ENCODE peak calls at places on chromosomes 12 and 14, in four cellular contexts. G is H1, D is HCT116, J is esophagus squamous epithelium. U is an unnamed sample.
A peak's percentile ranks its signal among the peaks of the same experiment; 100 is the strongest.

GRCh38 chr14:21072102-21072501 is 2.0 kb downstream of the ARHGEF40 start:
- DNase-seq in G (no peak), J (no peak), D (no peak), U (no peak)

GRCh38 chr12:31962076-31962475 is 2.9 kb downstream of the RESF1 start:
- DNase-seq in G (no peak), D (no peak), J (no peak), U (no peak)

GRCh38 chr14:64201931-64202330 is 92.2 kb downstream of the ESR2 start:
- DNase-seq in G (no peak), D (no peak), J (no peak), U (no peak)

GRCh38 chr12:48296586-48297396 is 53.9 kb downstream of the ZNF641 start:
- DNase-seq in G (peak; percentile 47), D (no peak), J (no peak), U (peak; percentile 13)

GRCh38 chr12:541676-542289 is 82.0 kb downstream of the B4GALNT3 start:
- DNase-seq in J (no peak), G (no peak), D (no peak), U (no peak)

GRCh38 chr14:104557086-104557485 is 22.5 kb upstream of the C14orf180 start:
- DNase-seq in J (no peak), G (no peak), D (no peak), U (no peak)

GRCh38 chr12:94649349-94650142 is 811 bp downstream of the TMCC3 start:
- DNase-seq in J (no peak), G (no peak), D (no peak), U (no peak)

GRCh38 chr12:125503128-125503527 is 437.9 kb downstream of the AACS start:
- DNase-seq in J (no peak), D (no peak), G (no peak), U (no peak)

GRCh38 chr12:119468286-119468685 is 125.3 kb upstream of the TMEM233 start:
- DNase-seq in G (no peak), D (no peak), J (no peak), U (no peak)

DNA sequence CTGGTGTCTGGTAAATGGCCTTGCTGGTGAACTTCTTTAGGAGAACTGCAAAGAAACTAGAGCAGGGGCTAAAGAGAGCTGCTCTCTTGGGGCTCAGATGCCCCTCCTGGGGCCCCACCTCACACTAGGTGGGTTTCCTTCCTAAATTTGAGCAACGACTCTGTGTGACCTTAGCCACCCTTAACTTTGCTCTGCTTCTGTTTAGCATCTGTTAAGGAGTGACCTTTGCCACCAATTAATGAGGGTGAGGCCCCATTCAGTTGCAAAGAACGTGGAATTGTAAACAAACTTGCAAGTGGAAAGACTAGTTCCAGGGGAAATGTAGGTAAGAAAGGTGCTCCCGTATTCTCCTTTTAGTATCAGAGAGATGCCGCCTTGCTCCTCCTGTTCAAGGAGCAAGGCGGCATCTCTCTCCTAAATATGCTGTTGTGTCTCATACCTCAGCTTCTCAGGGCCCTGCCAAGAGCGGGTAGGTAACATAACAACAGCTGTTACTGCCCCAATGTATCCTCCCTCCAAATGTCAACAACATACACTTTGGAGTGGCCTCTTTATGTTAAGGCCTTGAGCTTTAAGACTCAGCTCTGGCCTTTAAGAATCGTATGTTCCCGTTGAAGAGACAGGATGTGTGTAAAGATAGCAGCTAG is 77.6 kb upstream of the FUT8 start:
- DNase-seq in J (no peak), D (no peak), G (peak; percentile 69), U (no peak)
- H3K4me3 ChIP-seq in J (no peak overlapping the region), D (no peak overlapping the region), G (no peak overlapping the region), U (no peak overlapping the region)

GRCh38 chr14:74638066-74638465 is 26.0 kb upstream of the LTBP2 start:
- DNase-seq in D (no peak), G (no peak), J (no peak), U (no peak)
- TF ChIP-seq CTCF in D (no peak), G (no peak), J (no peak), U (no peak)

DNA sequence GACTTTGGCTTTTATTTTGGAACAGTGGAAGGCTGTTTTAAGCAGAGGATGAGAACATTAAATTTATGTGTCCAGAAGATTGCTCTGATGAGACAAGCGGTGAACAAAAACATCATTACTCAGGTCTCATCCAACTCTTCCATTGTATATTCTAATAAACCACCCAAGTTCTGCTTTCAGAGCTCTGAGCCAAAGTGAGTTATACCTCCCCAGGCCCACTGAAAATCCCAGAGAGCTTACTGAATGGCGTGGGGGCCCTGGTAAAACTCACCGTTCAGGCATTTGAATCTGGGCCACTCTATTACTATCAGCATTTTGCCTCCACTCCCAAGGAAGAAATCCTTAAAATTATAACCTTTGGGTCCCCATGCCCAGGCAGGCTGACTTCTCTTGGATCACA is 122.0 kb upstream of the HIF1A start:
- DNase-seq in D (no peak), J (no peak), G (no peak), U (no peak)
- H3K27ac ChIP-seq in D (no peak overlapping the region), J (peak overlapping the region; percentile 81), G (no peak overlapping the region), U (no peak overlapping the region)

DNA sequence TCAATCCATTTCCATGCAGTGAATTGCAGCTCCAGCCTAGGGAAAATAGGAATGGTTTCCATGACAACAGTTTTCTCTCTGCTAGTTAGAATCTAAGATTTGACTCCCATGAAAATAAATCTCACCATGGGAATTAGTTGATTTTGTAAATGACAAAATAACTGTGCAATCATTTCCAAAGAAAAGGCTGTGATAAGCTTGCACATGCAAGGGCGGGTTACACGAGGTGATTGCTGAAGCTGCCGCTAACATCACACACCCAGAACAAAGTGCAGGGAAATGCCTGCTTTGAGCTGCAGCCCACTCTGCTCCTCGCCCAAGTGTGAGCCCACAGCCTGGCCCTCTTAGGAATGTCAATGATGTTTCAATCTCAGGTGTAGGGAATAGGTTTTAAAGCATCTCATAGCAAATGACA is 53.8 kb downstream of the TRIM9 start:
- DNase-seq in G (no peak), J (no peak), D (no peak), U (no peak)
- H3K4me3 ChIP-seq in G (no peak overlapping the region), J (no peak overlapping the region), D (no peak overlapping the region), U (no peak overlapping the region)

DNA sequence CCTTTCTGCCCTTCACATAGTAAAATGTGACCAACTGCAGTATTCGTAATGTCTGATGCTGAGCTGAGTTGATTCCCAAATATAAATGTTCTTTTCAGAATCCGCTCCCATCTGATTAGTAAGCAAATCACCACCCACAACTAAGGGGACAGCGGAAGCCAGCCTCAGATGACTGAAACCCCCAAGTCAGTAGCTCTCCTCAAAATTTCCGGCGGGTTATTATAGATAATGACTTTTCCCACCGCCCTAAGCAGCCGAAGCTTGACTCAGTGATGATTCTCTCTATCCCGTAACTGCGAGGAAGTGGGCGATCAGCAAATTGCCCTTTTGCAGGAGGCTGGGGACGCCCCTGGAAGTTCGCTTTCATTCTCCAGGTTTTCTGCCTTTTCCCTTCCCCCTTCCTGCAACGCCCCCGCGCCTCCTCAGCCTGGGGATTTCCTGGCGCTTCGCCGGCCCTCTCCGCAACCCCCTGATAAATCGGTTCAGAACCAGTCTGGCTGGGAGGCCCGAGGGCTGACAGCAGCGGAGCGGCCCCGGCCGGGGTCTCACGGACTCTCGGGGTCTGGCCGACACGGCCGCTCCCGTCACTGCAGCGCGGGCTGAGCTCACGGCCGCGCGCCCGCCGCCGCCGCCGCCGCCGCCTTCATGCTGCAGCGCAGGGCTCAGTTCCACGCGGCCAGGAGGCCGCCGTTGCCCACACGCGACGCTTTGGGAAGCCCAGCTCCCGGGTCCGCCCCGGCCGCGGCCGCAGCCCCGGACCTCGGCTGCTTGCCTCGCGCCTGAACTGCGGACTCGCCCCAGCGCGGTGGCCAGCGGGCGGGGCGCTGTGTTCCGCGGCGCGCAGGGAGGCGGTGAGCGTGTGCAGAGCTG is at the start of gene LRFN5:
- DNase-seq in J (no peak), G (no peak), D (no peak), U (no peak)
- TF ChIP-seq CTCF in J (no peak), G (no peak), D (no peak), U (no peak)

GRCh38 chr12:132707241-132707640 is 3.4 kb upstream of the PGAM5 start:
- DNase-seq in G (no peak), D (no peak), J (no peak), U (no peak)

GRCh38 chr12:132698336-132698735 is 10.9 kb downstream of the PXMP2 start:
- DNase-seq in D (no peak), J (no peak), G (no peak), U (no peak)

GRCh38 chr12:132703611-132704010 is 7.0 kb upstream of the PGAM5 start:
- DNase-seq in J (no peak), G (no peak), D (no peak), U (no peak)

GRCh38 chr12:132700212-132700913 is 10.3 kb upstream of the PGAM5 start:
- DNase-seq in G (no peak), D (no peak), J (no peak), U (no peak)

GRCh38 chr12:132702640-132703039 is 8.0 kb upstream of the PGAM5 start:
- DNase-seq in G (no peak), J (no peak), D (no peak), U (no peak)
- H3K27ac ChIP-seq in G (no peak overlapping the region), J (no peak overlapping the region), D (no peak overlapping the region), U (no peak overlapping the region)

DNA sequence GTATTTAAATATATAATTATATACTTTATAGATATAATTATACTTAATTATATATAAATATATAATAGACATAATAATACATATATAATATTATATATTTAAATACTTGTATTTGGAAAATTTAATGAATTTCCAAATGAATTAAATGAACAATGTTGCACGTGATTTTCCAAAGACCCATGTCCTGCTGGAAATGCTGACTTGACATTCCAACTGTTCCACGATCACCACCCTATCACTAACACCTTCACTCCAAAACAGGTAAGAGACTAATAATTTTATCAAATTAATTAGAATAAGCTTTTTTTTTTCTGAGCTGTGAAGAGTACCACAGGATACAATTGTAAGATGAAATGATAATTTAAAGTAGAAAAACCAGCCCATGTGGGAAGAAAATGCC is 103.4 kb downstream of the ST8SIA1 start:
- DNase-seq in J (no peak), G (no peak), D (no peak), U (no peak)
- H3K4me3 ChIP-seq in J (no peak overlapping the region), G (no peak overlapping the region), D (no peak overlapping the region), U (no peak overlapping the region)

GRCh38 chr14:36657409-36658090 is 4.1 kb upstream of the PAX9 start:
- DNase-seq in J (no peak), D (no peak), G (no peak), U (no peak)

GRCh38 chr14:36655571-36655962 is 6.1 kb upstream of the PAX9 start:
- DNase-seq in D (no peak), G (no peak), J (no peak), U (no peak)

GRCh38 chr14:36656769-36657408 is 4.8 kb upstream of the PAX9 start:
- DNase-seq in J (no peak), D (no peak), G (no peak), U (no peak)

GRCh38 chr14:36655054-36655381 is 6.6 kb upstream of the PAX9 start:
- DNase-seq in J (no peak), D (no peak), G (no peak), U (no peak)

GRCh38 chr14:36655963-36656768 is 5.5 kb upstream of the PAX9 start:
- DNase-seq in J (no peak), D (peak; percentile 54), G (no peak), U (no peak)
- TF ChIP-seq CTCF in J (peak; percentile 58), D (peak; percentile 75), G (peak; percentile 62), U (peak; percentile 28)

U was measured in thoracic aorta.